ENCODE peak calls at places on chromosomes 7 and 10, in six cellular contexts. I, Z, N, T, A and U are unnamed samples.

GRCh38 chr10:132708441-132708840 is 77.5 kb downstream of the NKX6-2 start:
- DNase-seq in I (no peak), Z (no peak), N (no peak), T (no peak), A (no peak), U (no peak)

GRCh38 chr10:28250782-28251181 is 52.1 kb downstream of the MPP7 start:
- DNase-seq in I (peak; percentile 29), Z (no peak), N (no peak), T (peak; percentile 8), A (no peak), U (no peak)

GRCh38 chr7:98836811-98837631 is 32.8 kb downstream of the TMEM130 start:
- DNase-seq in I (peak; percentile 21), Z (peak; percentile 47), N (no peak), T (peak; percentile 67), A (peak; percentile 93), U (no peak)

GRCh38 chr10:44952779-44953231 is 6.8 kb upstream of the RASSF4 start:
- DNase-seq in I (peak; percentile 92), Z (no peak), N (no peak), T (no peak), A (peak; percentile 41), U (no peak)

GRCh38 chr10:69446229-69446628 is 5.0 kb upstream of the TSPAN15 start:
- DNase-seq in I (no peak), Z (no peak), N (no peak), T (no peak), A (no peak), U (no peak)

GRCh38 chr10:50993817-50994251 is 80.5 kb upstream of the PRKG1 start:
- DNase-seq in I (no peak), Z (no peak), N (no peak), T (no peak), A (no peak), U (no peak)

GRCh38 chr7:69776611-69777010 is 178.3 kb downstream of the AUTS2 start:
- DNase-seq in I (no peak), Z (no peak), N (no peak), T (no peak), A (no peak), U (no peak)

GRCh38 chr10:132637477-132638129 is 100.0 kb downstream of the INPP5A start:
- DNase-seq in I (peak; percentile 59), Z (peak; percentile 61), N (peak; percentile 43), T (peak; percentile 60), A (no peak), U (no peak)

GRCh38 chr10:97498076-97498840 is at the start of gene MMS19:
- DNase-seq in I (peak; percentile 93), Z (peak; percentile 99), N (peak; percentile 77), T (peak; percentile 97), A (peak; percentile 100), U (peak; percentile 99)

GRCh38 chr10:4352566-4352961 is 473.4 kb upstream of the AKR1E2 start:
- DNase-seq in I (no peak), Z (no peak), N (no peak), T (no peak), A (no peak), U (no peak)

DNA sequence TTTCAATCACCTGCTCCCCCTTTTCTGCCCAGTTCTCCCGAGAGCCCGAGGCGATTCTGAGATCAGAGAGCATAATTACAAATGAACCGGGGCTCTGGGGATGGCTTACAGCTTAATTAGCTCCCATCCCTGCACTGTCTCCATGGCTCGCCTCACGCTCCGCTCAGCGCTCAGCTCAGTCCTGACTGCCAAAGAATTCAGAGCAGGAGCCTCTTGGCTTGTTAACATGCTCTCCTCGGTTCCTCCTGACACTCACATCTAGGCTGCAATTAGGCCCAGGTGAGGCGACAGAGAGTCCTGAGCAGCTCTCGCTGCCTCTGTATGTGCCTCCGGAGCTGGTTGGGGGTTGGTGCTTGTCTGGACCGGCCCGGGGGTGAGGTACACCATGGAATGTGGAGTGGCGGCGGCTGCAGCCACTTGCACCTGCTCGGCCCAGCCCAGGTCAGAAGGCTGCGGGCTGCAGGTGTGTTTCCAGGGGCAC is 111.9 kb downstream of the WDR11 start:
- DNase-seq in I (no peak), Z (no peak), N (no peak), T (no peak), A (peak; percentile 68), U (no peak)
- TF ChIP-seq TAF1 in I (no peak), Z (no peak), N (no peak), T (no peak), A (no peak), U (no peak)

GRCh38 chr7:107170051-107170661 is 1.4 kb downstream of the HBP1 start:
- DNase-seq in I (no peak), Z (no peak), N (no peak), T (no peak), A (no peak), U (no peak)
- TF ChIP-seq POLR2A in I (no peak), Z (no peak), N (no peak), T (no peak), A (no peak), U (no peak)

DNA sequence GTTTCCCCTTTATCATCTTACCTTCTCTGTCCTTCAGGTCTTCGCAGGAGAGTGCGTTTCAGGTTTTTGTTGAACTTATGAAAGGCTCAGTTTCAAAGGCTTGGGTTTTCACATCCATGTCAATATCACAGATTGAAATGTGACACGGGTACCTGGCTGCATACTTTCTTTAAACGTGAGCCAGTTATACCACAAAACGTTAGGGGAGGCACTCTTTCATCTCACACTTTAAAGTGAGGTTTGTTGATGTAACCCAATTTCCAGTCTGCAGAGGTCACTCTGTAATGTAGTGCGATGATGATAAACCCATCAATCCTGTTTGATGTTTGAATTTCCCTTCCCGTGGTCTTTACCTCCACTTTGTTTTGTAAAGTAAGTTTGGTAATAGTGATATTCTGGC is 506.9 kb downstream of the SUGCT start:
- DNase-seq in I (peak; percentile 71), Z (no peak), N (no peak), T (no peak), A (no peak), U (no peak)
- TF ChIP-seq TAF1 in I (no peak), Z (no peak), N (no peak), T (no peak), A (no peak), U (no peak)

DNA sequence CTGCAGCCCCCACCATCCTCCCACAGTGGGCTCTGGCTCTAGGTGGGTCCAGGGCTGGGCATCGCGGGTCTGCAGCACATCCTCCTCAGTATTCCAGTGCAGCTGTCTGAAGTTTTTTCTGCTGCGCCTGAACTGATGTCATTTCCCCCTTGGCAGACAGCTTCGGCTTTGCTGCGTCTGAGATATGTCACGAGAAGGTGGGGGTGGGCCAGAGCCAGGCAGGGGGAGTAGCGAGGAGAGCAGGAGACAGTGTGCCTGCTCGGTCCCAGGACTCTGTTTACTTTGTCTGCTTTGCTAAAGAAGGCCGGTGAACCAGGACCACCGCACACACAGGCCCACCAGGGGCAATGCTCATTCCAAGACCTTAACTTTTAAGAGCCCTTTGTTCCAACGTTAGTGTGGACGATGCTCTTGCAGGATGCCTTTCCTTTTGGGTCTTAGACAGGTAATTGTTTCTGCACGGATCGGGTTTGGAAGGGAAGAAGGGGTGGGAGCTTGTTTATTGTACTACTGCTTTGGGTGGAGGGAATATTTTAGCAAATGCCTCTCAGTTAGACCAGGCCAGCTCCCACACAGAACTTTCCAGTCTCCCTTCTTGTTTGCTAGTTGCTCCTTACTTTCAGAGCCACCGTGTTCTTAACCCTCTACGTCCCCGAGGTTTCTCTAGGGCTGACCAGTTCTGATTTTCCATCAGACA is 32.4 kb downstream of the WBP1L start:
- DNase-seq in I (peak; percentile 36), Z (no peak), N (no peak), T (peak; percentile 24), A (no peak), U (no peak)
- TF ChIP-seq POLR2A in I (no peak), Z (no peak), N (no peak), T (no peak), A (no peak), U (no peak)

GRCh38 chr7:28293529-28293835 is 112.9 kb upstream of the JAZF1 start:
- DNase-seq in I (no peak), Z (no peak), N (no peak), T (no peak), A (no peak), U (no peak)
- TF ChIP-seq TAF1 in I (no peak), Z (no peak), N (no peak), T (no peak), A (no peak), U (no peak)

DNA sequence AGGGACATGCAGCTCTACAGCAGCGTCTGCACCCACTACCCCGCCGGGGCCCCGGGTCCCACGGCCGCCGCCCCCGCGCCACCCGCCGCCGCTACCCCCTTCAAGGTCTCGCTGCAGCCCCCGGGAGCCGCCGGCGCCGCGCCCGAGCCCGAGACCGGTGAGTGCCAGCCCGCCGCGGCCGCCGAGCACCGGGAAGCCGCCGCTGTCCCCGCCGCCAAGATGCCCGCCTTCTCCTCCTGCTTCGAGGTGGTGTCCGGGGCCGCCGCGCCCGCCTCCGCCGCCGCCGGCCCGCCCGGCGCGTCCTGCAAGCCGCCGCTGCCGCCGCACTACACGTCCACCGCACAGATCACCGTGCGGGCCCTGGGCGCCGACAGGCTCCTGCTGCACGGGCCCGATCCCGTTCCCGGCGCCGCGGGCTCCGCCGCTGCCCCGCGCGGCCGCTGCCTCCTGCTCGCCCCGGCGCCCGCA is 611 bp downstream of the OTUD1 start:
- DNase-seq in I (no peak), Z (no peak), N (no peak), T (peak; percentile 38), A (no peak), U (no peak)
- TF ChIP-seq POLR2A in I (no peak), Z (no peak), N (peak; percentile 17), T (no peak), A (no peak), U (no peak)